ENCODE peak calls at places on chromosomes 6 and 20, in eight cellular contexts. V, D, L, P, Y, I, U and J are unnamed samples.

GRCh38 chr6:147347882-147348214 is 143.6 kb downstream of the STXBP5 start:
- DNase-seq in L (no peak), P (no peak), V (no peak), I (no peak), Y (no peak), U (no peak), D (no peak), J (no peak)

GRCh38 chr6:139743629-139744028 is 369.2 kb upstream of the CITED2 start:
- DNase-seq in I (no peak), V (no peak), L (no peak), U (no peak), P (no peak), Y (no peak), D (no peak), J (no peak)

GRCh38 chr6:36349240-36349639 is 12.6 kb upstream of the BNIP5 start:
- DNase-seq in D (no peak), U (no peak), I (no peak), Y (no peak), L (no peak), P (no peak), V (no peak), J (no peak)

GRCh38 chr6:117601811-117602150 is 530 bp downstream of the GOPC start:
- DNase-seq in Y (no peak), D (no peak), P (no peak), U (peak; percentile 52), V (no peak), I (no peak), L (no peak), J (no peak)

GRCh38 chr6:11209941-11210340 is 22.5 kb downstream of the NEDD9 start:
- DNase-seq in D (no peak), Y (no peak), P (no peak), L (no peak), I (no peak), U (no peak), V (no peak), J (no peak)

GRCh38 chr6:36663504-36664446 is 14.7 kb upstream of the CDKN1A start:
- DNase-seq in D (no peak), P (no peak), Y (no peak), V (no peak), L (no peak), U (no peak), I (no peak), J (no peak)

GRCh38 chr20:63330084-63330760 is 30.9 kb downstream of the CHRNA4 start:
- DNase-seq in Y (no peak), D (no peak), V (no peak), U (peak; percentile 55), P (no peak), I (no peak), L (no peak), J (no peak)

GRCh38 chr20:44701889-44702288 is 13.3 kb upstream of the CCN5 start:
- DNase-seq in D (no peak), I (no peak), V (no peak), U (no peak), Y (peak; percentile 59), P (no peak), L (no peak), J (no peak)

GRCh38 chr6:167934426-167934864 is 63.0 kb upstream of the KIF25 start:
- DNase-seq in P (no peak), V (no peak), D (no peak), Y (no peak), I (no peak), U (no peak), L (peak; percentile 11), J (no peak)

GRCh38 chr6:149935668-149936067 is 6.1 kb upstream of the ULBP2 start:
- DNase-seq in V (no peak), I (no peak), L (no peak), P (no peak), D (no peak), Y (peak; percentile 53), U (peak; percentile 30), J (no peak)

GRCh38 chr6:167350731-167351655 is 26.1 kb downstream of the TTLL2 start:
- DNase-seq in Y (peak; percentile 91), P (peak; percentile 59), L (peak; percentile 88), U (peak; percentile 81), I (peak; percentile 97), D (peak; percentile 73), V (peak; percentile 73), J (no peak)

GRCh38 chr6:31350973-31351733 is 5.8 kb downstream of the HLA-B start:
- DNase-seq in P (no peak), Y (no peak), L (no peak), I (no peak), D (no peak), U (no peak), V (no peak), J (no peak)

DNA sequence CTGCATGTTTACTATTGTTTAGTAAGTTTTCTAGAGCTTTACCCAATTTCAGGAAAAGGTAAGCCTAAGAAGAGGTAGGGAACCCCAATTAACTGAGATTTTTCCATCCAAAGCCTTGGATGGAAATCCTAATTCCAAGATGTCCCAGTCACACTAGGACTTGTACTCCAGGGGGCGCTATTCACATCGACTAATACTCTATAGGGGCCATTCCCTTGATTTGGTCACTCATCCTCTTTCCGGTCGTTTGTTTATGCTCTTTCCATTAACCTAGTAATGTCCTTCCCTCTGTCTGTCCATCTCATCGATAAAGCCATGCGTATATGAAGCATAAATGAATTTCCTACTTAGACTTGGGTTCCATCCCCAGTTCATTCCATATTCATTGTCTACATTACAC is 80.8 kb upstream of the FUCA2 start:
- DNase-seq in Y (no peak), D (no peak), I (peak; percentile 61), U (no peak), L (no peak), V (no peak), P (no peak), J (no peak)
- TF ChIP-seq CTCF in Y (no peak), D (no peak), I (peak; percentile 76), U (no peak), L (peak; percentile 26), V (no peak), P (peak; percentile 23), J (peak; percentile 43)

GRCh38 chr6:108966855-108967755 is 118.9 kb downstream of the ARMC2 start:
- DNase-seq in Y (no peak), U (no peak), V (no peak), D (no peak), L (peak; percentile 62), I (peak; percentile 47), P (peak; percentile 53), J (peak; percentile 93)

GRCh38 chr6:108969776-108970175 is 121.6 kb downstream of the ARMC2 start:
- DNase-seq in D (no peak), L (no peak), U (no peak), I (no peak), Y (no peak), P (no peak), V (no peak), J (no peak)

GRCh38 chr6:108968746-108969316 is 120.6 kb downstream of the ARMC2 start:
- DNase-seq in U (no peak), V (no peak), L (no peak), P (no peak), D (no peak), I (no peak), Y (no peak), J (peak; percentile 52)

GRCh38 chr6:108966236-108966635 is 118.0 kb downstream of the ARMC2 start:
- DNase-seq in V (no peak), L (no peak), Y (no peak), U (no peak), I (no peak), P (no peak), D (no peak), J (no peak)

DNA sequence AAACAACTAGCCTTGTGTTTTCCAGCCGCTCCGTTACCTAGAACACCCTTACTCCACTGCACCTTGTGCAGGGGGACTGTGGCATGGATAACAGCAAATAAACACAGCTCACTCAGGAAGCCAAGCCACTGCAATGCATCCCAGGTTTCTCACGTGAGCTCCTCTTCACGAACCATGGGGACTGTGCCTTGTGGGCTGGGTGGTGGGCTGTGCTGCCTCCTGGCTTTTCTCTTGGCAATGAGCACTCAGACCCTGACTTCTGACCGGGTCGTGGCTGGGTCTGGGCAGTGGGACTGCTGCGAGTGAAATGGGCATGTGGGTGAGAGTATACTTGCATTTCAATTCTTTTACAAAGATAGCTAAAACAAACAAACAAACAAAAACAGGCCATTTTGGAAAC is 120.1 kb downstream of the ARMC2 start:
- DNase-seq in Y (no peak), V (no peak), L (no peak), P (no peak), U (no peak), D (no peak), I (peak; percentile 52), J (no peak)
- TF ChIP-seq CTCF in Y (no peak), V (no peak), L (no peak), P (no peak), U (no peak), D (no peak), I (no peak), J (no peak)

GRCh38 chr6:151762817-151763216 is 44.7 kb upstream of the ESR1 start:
- DNase-seq in I (no peak), L (no peak), D (no peak), Y (no peak), U (no peak), V (no peak), P (no peak), J (no peak)

GRCh38 chr6:151763303-151763702 is 44.2 kb upstream of the ESR1 start:
- DNase-seq in P (no peak), Y (no peak), I (no peak), V (no peak), U (no peak), D (no peak), L (no peak), J (no peak)

GRCh38 chr6:151765444-151765886 is 42.0 kb upstream of the ESR1 start:
- DNase-seq in D (no peak), L (peak; percentile 51), V (peak; percentile 67), Y (no peak), P (no peak), I (peak; percentile 20), U (no peak), J (no peak)

GRCh38 chr6:151760486-151760885 is 47.0 kb upstream of the ESR1 start:
- DNase-seq in V (no peak), I (no peak), U (no peak), Y (no peak), P (no peak), D (no peak), L (no peak), J (no peak)

DNA sequence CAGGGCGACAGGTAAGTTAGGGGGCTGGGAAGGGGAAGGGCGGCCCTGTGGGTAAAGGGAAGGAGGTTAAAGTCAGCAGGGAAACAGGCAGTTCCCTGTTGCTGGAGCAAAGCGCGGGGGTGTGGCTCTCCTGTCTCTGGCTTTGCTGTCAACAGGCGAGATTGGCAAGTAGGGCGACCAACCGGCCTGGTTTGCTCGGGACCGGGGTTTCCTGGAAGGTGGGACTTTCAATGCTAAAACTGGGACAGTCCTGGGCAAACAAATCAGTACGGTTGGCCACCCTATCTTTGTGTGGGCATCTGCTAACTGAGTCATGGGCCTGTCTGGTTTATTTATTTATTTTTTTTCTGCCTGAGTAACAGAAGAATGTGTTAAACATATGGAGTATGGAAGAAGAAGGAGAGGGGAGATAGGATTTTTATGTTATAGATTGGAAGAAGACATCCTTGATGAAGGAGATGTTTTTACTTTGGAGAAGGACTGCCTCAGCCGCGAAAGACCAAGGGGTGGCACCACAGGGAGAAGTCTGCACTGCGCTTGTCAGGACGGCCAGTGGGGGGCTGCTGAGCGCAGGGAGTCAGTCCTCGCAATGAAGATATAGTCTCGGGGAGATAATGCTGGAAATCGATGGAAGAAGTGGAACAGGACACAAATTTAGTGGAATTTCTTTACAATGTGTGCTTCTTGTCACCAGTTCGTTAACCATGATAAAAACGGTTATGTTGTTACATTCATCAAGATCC is 43.4 kb upstream of the ESR1 start:
- DNase-seq in P (peak; percentile 20), D (peak; percentile 92), I (peak; percentile 97), Y (peak; percentile 96), V (peak; percentile 54), U (peak; percentile 91), L (peak; percentile 83), J (peak; percentile 48)
- TF ChIP-seq CTCF in P (peak; percentile 34), D (peak; percentile 67), I (no peak), Y (no peak), V (no peak), U (peak; percentile 50), L (peak; percentile 66), J (peak; percentile 55)

GRCh38 chr6:145704153-145704781 is 31.1 kb downstream of the EPM2A start:
- DNase-seq in L (no peak), I (no peak), P (no peak), U (no peak), D (no peak), Y (no peak), V (no peak), J (no peak)
- TF ChIP-seq CTCF in L (peak; percentile 60), I (peak; percentile 24), P (peak; percentile 56), U (peak; percentile 20), D (peak; percentile 16), Y (no peak), V (no peak), J (peak; percentile 84)